ENCODE peak calls at places on chromosomes 12 and 14, in nine cellular contexts. O is uterus; U is activated CD4-positive, alpha-beta memory T cell treated with anti-CD3 and anti-CD28 coated beads for 36 hours; V is A673; J is GOT3; S is NCI-H1694 treated with DMSO at 0.1 percent for 48 hours; L is stimulated activated CD8-positive, alpha-beta memory T cell treated with anti-CD3 and anti-CD28 coated beads, Interleukin-2, amount 100 ng/mL, for 48 hours; G is HT-29; Y is NCI-H748 treated with DMSO at 0.1 percent for 48 hours. Z is an unnamed sample.

GRCh38 chr12:20436367-20436766 is 68.0 kb downstream of the PDE3A start:
- DNase-seq in O (no peak), U (no peak), V (no peak), J (no peak), S (no peak), L (no peak), G (no peak), Y (no peak), Z (no peak)

GRCh38 chr14:23555533-23555881 is 564 bp upstream of the THTPA start:
- DNase-seq in O (no peak), U (no peak), V (no peak), J (no peak), S (no peak), L (no peak), G (no peak), Y (no peak), Z (no peak)

GRCh38 chr12:107027304-107028053 is 40.5 kb upstream of the MTERF2 start:
- DNase-seq in O (peak; percentile 22), U (no peak), V (peak; percentile 25), J (no peak), S (peak; percentile 3), L (no peak), G (peak; percentile 69), Y (no peak), Z (no peak)

GRCh38 chr12:106341086-106341879 is 16.3 kb upstream of the POLR3B start:
- DNase-seq in O (no peak), U (no peak), V (no peak), J (no peak), S (peak; percentile 61), L (no peak), G (no peak), Y (no peak), Z (no peak)

GRCh38 chr12:45435945-45436710 is 220.2 kb downstream of the ANO6 start:
- DNase-seq in O (no peak), U (no peak), V (no peak), J (no peak), S (no peak), L (no peak), G (no peak), Y (no peak), Z (no peak)

GRCh38 chr14:20489093-20489994 is 16.0 kb upstream of the RNASE10 start:
- DNase-seq in O (no peak), U (no peak), V (no peak), J (no peak), S (no peak), L (no peak), G (no peak), Y (no peak), Z (no peak)

GRCh38 chr12:128961308-128961923 is 108.1 kb downstream of the GLT1D1 start:
- DNase-seq in O (no peak), U (no peak), V (no peak), J (no peak), S (no peak), L (no peak), G (no peak), Y (no peak), Z (no peak)

GRCh38 chr12:123973552-123974341 is 732 bp downstream of the ZNF664 start:
- DNase-seq in O (peak; percentile 27), U (peak; percentile 35), V (peak; percentile 21), J (no peak), S (no peak), L (no peak), G (peak; percentile 58), Y (peak; percentile 43), Z (no peak)

GRCh38 chr12:68281685-68282084 is 28.3 kb upstream of the IL22 start:
- DNase-seq in O (no peak), U (no peak), V (no peak), J (no peak), S (no peak), L (no peak), G (no peak), Y (no peak), Z (no peak)

GRCh38 chr12:48601013-48601756 is 31.3 kb upstream of the LALBA start:
- DNase-seq in O (no peak), U (no peak), V (peak; percentile 21), J (no peak), S (no peak), L (no peak), G (no peak), Y (no peak), Z (no peak)

GRCh38 chr12:76633415-76633814 is 73.8 kb upstream of the OSBPL8 start:
- DNase-seq in O (no peak), U (no peak), V (no peak), J (no peak), S (no peak), L (no peak), G (no peak), Y (peak; percentile 83), Z (no peak)

GRCh38 chr14:25150934-25151790 is 101.2 kb upstream of the STXBP6 start:
- DNase-seq in O (no peak), U (no peak), V (peak; percentile 68), J (no peak), S (peak; percentile 58), L (no peak), G (peak; percentile 51), Y (peak; percentile 60), Z (no peak)

GRCh38 chr14:78424311-78424710 is 254.1 kb downstream of the NRXN3 start:
- DNase-seq in O (no peak), U (no peak), V (no peak), J (no peak), S (no peak), L (no peak), G (no peak), Y (no peak), Z (no peak)

GRCh38 chr12:122336015-122336946 is 70.0 kb upstream of the VPS33A start:
- DNase-seq in O (no peak), U (peak; percentile 60), V (peak; percentile 47), J (no peak), S (peak; percentile 32), L (peak; percentile 40), G (peak; percentile 50), Y (no peak), Z (no peak)

GRCh38 chr14:37550511-37550910 is 44.5 kb downstream of the FOXA1 start:
- DNase-seq in O (no peak), U (no peak), V (no peak), J (no peak), S (no peak), L (no peak), G (no peak), Y (no peak), Z (no peak)

GRCh38 chr12:2756756-2757155 is 38.0 kb upstream of the FKBP4 start:
- DNase-seq in O (no peak), U (no peak), V (no peak), J (no peak), S (no peak), L (no peak), G (no peak), Y (no peak), Z (no peak)

GRCh38 chr12:49304161-49304560 is 9.2 kb downstream of the PRPH start:
- DNase-seq in O (no peak), U (no peak), V (no peak), J (no peak), S (no peak), L (no peak), G (no peak), Y (no peak), Z (no peak)

GRCh38 chr14:100688598-100689499 is 37.8 kb upstream of the DLK1 start:
- DNase-seq in O (no peak), U (no peak), V (peak; percentile 70), J (no peak), S (no peak), L (no peak), G (no peak), Y (no peak), Z (no peak)

GRCh38 chr14:26394114-26394855 is 203.5 kb downstream of the NOVA1 start:
- DNase-seq in O (no peak), U (no peak), V (peak; percentile 33), J (no peak), S (peak; percentile 92), L (no peak), G (peak; percentile 8), Y (peak; percentile 76), Z (no peak)

Z was measured in GM12892.